ENCODE peak calls at places on chromosomes 1 and 21, in ten cellular contexts. F is effector memory CD4-positive, alpha-beta T cell; H is fibroblast of the aortic adventitia; V is fibroblast of lung; I is GM23248; Z is GM23338; U is fibroblast of mammary gland; B is DND-41; A is aorta; P is astrocyte of the spinal cord. N is an unnamed sample.

GRCh38 chr1:94045465-94046056 is 75.4 kb downstream of the ABCA4 start:
- DNase-seq in F (no peak), H (peak; percentile 99), V (peak; percentile 92), I (peak; percentile 98), Z (peak; percentile 98), U (peak; percentile 93), B (peak; percentile 40), A (peak; percentile 94), P (peak; percentile 98), N (peak; percentile 93)

GRCh38 chr1:19234224-19234623 is 17.1 kb downstream of the EMC1 start:
- DNase-seq in F (no peak), H (no peak), V (no peak), I (no peak), Z (no peak), U (no peak), B (no peak), A (peak; percentile 20), P (no peak), N (no peak)

GRCh38 chr1:30042438-30043147 is 680.8 kb downstream of the MATN1 start:
- DNase-seq in F (no peak), H (no peak), V (no peak), I (no peak), Z (no peak), U (no peak), B (no peak), A (no peak), P (no peak), N (no peak)

GRCh38 chr1:4054957-4055676 is 155.0 kb upstream of the C1orf174 start:
- DNase-seq in F (no peak), H (no peak), V (no peak), I (no peak), Z (no peak), U (no peak), B (no peak), A (peak; percentile 51), P (no peak), N (no peak)

GRCh38 chr21:41358193-41359166 is 3.3 kb upstream of the MX2 start:
- DNase-seq in F (no peak), H (no peak), V (no peak), I (no peak), Z (no peak), U (no peak), B (no peak), A (peak; percentile 51), P (no peak), N (no peak)

GRCh38 chr1:153546371-153546770 is 765 bp upstream of the S100A4 start:
- DNase-seq in F (no peak), H (no peak), V (no peak), I (no peak), Z (no peak), U (no peak), B (no peak), A (no peak), P (no peak), N (no peak)

GRCh38 chr1:65256860-65257719 is 52.3 kb upstream of the DNAJC6 start:
- DNase-seq in F (no peak), H (no peak), V (no peak), I (no peak), Z (no peak), U (no peak), B (no peak), A (no peak), P (no peak), N (no peak)

GRCh38 chr1:4681026-4681425 is 26.6 kb downstream of the AJAP1 start:
- DNase-seq in F (no peak), H (no peak), V (no peak), I (no peak), Z (no peak), U (no peak), B (no peak), A (no peak), P (no peak), N (no peak)

GRCh38 chr1:99850458-99850974 is 355 bp downstream of the AGL start:
- DNase-seq in F (no peak), H (peak; percentile 28), V (no peak), I (peak; percentile 38), Z (no peak), U (no peak), B (no peak), A (no peak), P (peak; percentile 41), N (no peak)

GRCh38 chr1:153390938-153391710 is at the start of gene S100A8:
- DNase-seq in F (no peak), H (no peak), V (no peak), I (no peak), Z (no peak), U (no peak), B (no peak), A (no peak), P (no peak), N (peak; percentile 93)

GRCh38 chr1:157457279-157457678 is 95.0 kb downstream of the FCRL5 start:
- DNase-seq in F (no peak), H (no peak), V (no peak), I (no peak), Z (no peak), U (no peak), B (no peak), A (no peak), P (no peak), N (no peak)

GRCh38 chr1:170590921-170591705 is 59.1 kb downstream of the GORAB start:
- DNase-seq in F (no peak), H (no peak), V (no peak), I (peak; percentile 55), Z (no peak), U (no peak), B (no peak), A (no peak), P (no peak), N (no peak)

GRCh38 chr21:15437873-15438272 is 291.9 kb upstream of the USP25 start:
- DNase-seq in F (no peak), H (peak; percentile 60), V (peak; percentile 23), I (peak; percentile 32), Z (peak; percentile 11), U (peak; percentile 88), B (no peak), A (no peak), P (peak; percentile 87), N (no peak)

GRCh38 chr1:52926864-52927218 is 235 bp upstream of the SCP2 start:
- DNase-seq in F (no peak), H (no peak), V (no peak), I (no peak), Z (no peak), U (no peak), B (no peak), A (no peak), P (no peak), N (no peak)

GRCh38 chr1:84300991-84301758 is at the start of gene SAMD13:
- DNase-seq in F (no peak), H (peak; percentile 75), V (peak; percentile 83), I (peak; percentile 60), Z (no peak), U (peak; percentile 80), B (peak; percentile 78), A (no peak), P (peak; percentile 78), N (peak; percentile 73)

GRCh38 chr1:84298688-84299535 is 2.6 kb upstream of the SAMD13 start:
- DNase-seq in F (no peak), H (peak; percentile 10), V (peak; percentile 25), I (peak; percentile 57), Z (peak; percentile 53), U (no peak), B (peak; percentile 48), A (peak; percentile 80), P (peak; percentile 18), N (peak; percentile 21)

GRCh38 chr1:84298336-84298687 is 3.2 kb upstream of the SAMD13 start:
- DNase-seq in F (no peak), H (peak; percentile 34), V (peak; percentile 34), I (peak; percentile 69), Z (peak; percentile 49), U (no peak), B (peak; percentile 68), A (peak; percentile 86), P (peak; percentile 38), N (peak; percentile 31)

GRCh38 chr1:84300501-84300900 is 1.0 kb upstream of the SAMD13 start:
- DNase-seq in F (no peak), H (no peak), V (no peak), I (no peak), Z (no peak), U (no peak), B (no peak), A (no peak), P (no peak), N (no peak)

DNA sequence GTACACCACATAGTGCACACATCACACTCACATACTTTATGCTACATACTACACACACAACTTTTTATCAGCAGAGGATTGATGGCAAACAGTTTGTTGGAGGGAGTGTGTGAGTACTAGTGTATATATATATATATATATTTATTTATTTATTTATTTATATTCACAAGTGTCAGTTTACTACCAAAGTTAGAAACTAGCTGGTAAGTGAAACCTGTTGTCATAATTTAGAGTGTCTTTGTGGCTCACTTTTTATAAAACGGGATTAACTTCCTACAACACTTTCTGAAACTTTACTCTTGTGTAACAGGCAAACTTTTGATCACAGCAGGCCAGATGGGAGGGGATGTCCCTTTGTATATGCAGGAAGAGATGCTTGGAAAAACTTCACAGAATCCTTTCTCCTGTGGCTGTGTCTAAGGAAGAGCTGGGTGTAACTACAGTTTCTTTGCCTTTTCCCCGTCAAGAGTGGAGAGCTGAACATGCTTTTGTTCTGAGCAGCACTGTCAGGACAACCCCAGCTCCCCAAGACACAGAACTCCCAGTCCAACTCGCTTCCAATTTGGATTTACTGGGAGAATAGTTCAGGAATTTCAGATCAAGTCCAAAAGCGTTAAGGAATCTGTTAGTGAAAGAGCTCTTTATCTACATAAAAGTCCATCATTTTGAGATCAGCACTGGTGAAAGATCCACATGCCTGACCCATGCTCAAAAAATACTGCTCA is 1.8 kb upstream of the SAMD13 start:
- DNase-seq in F (no peak), H (peak; percentile 37), V (peak; percentile 27), I (peak; percentile 31), Z (peak; percentile 37), U (no peak), B (no peak), A (no peak), P (peak; percentile 22), N (peak; percentile 2)
- H3K4me3 ChIP-seq in F (peak overlapping the region; percentile 74), H (peak overlapping the region; percentile 64), V (no peak overlapping the region), I (peak overlapping the region; percentile 89), Z (peak overlapping the region; percentile 97), U (peak overlapping the region; percentile 76), B (peak overlapping the region; percentile 74), A (no peak overlapping the region), P (no peak overlapping the region), N (peak overlapping the region; percentile 81)

GRCh38 chr1:40664791-40665190 is 691 bp downstream of the RIMS3 start:
- DNase-seq in F (no peak), H (no peak), V (no peak), I (no peak), Z (no peak), U (no peak), B (peak; percentile 10), A (no peak), P (no peak), N (no peak)
- H3K4me3 ChIP-seq in F (peak overlapping the region; percentile 65), H (no peak overlapping the region), V (no peak overlapping the region), I (no peak overlapping the region), Z (peak overlapping the region; percentile 70), U (no peak overlapping the region), B (peak overlapping the region; percentile 81), A (peak overlapping the region; percentile 77), P (no peak overlapping the region), N (no peak overlapping the region)

GRCh38 chr1:174157157-174157806 is 2.0 kb upstream of the RABGAP1L start:
- DNase-seq in F (no peak), H (no peak), V (no peak), I (no peak), Z (no peak), U (no peak), B (no peak), A (no peak), P (no peak), N (peak; percentile 87)
- H3K4me3 ChIP-seq in F (no peak overlapping the region), H (no peak overlapping the region), V (no peak overlapping the region), I (no peak overlapping the region), Z (no peak overlapping the region), U (no peak overlapping the region), B (no peak overlapping the region), A (no peak overlapping the region), P (no peak overlapping the region), N (no peak overlapping the region)

GRCh38 chr1:228007801-228008341 is 1.1 kb downstream of the WNT3A start:
- DNase-seq in F (no peak), H (no peak), V (no peak), I (no peak), Z (peak; percentile 27), U (no peak), B (no peak), A (peak; percentile 62), P (no peak), N (no peak)
- H3K4me3 ChIP-seq in F (no peak overlapping the region), H (no peak overlapping the region), V (no peak overlapping the region), I (no peak overlapping the region), Z (peak overlapping the region; percentile 56), U (no peak overlapping the region), B (no peak overlapping the region), A (no peak overlapping the region), P (no peak overlapping the region), N (no peak overlapping the region)

N was measured in epithelial cell of esophagus.